ENCODE peak calls at places on chromosomes 5 and 9, in four cellular contexts. One of them, this sample, is unnamed.

GRCh38 chr5:64074533-64074932 is 91.1 kb upstream of the RNF180 start:
- DNase-seq in IMR-90: peak; percentile 3
- DNase-seq in PC-9: no peak
- DNase-seq in heart right ventricle: no peak
- DNase-seq in this sample: peak; percentile 58

GRCh38 chr5:141785135-141785534 is 93.1 kb downstream of the PCDH1 start:
- DNase-seq in PC-9: no peak
- DNase-seq in IMR-90: no peak
- DNase-seq in heart right ventricle: no peak
- DNase-seq in this sample: no peak

GRCh38 chr5:497871-498509 is 26.3 kb downstream of the SLC9A3 start:
- DNase-seq in heart right ventricle: no peak
- DNase-seq in PC-9: no peak
- DNase-seq in IMR-90: no peak
- DNase-seq in this sample: no peak

GRCh38 chr5:143054480-143054941 is 284.3 kb downstream of the ARHGAP26 start:
- DNase-seq in IMR-90: peak; percentile 60
- DNase-seq in PC-9: no peak
- DNase-seq in heart right ventricle: no peak
- DNase-seq in this sample: peak; percentile 38

GRCh38 chr5:147303976-147304375 is 69.2 kb downstream of the STK32A start:
- DNase-seq in heart right ventricle: no peak
- DNase-seq in PC-9: peak; percentile 36
- DNase-seq in IMR-90: peak; percentile 79
- DNase-seq in this sample: peak; percentile 56

GRCh38 chr5:94893404-94894145 is 275.1 kb downstream of the SLF1 start:
- DNase-seq in IMR-90: peak; percentile 4
- DNase-seq in PC-9: no peak
- DNase-seq in heart right ventricle: no peak
- DNase-seq in this sample: peak; percentile 28

GRCh38 chr9:98375138-98375726 is 119.8 kb upstream of the TBC1D2 start:
- DNase-seq in PC-9: peak; percentile 96
- DNase-seq in IMR-90: peak; percentile 93
- DNase-seq in heart right ventricle: no peak
- DNase-seq in this sample: peak; percentile 55

GRCh38 chr5:102863764-102864560 is 108.9 kb downstream of the PAM start:
- DNase-seq in IMR-90: peak; percentile 10
- DNase-seq in heart right ventricle: no peak
- DNase-seq in PC-9: no peak
- DNase-seq in this sample: no peak

GRCh38 chr9:98369471-98369870 is 114.0 kb upstream of the TBC1D2 start:
- DNase-seq in PC-9: no peak
- DNase-seq in IMR-90: no peak
- DNase-seq in heart right ventricle: no peak
- DNase-seq in this sample: no peak

GRCh38 chr9:110257971-110258370 is 1.7 kb upstream of the TXN start:
- DNase-seq in heart right ventricle: no peak
- DNase-seq in IMR-90: peak; percentile 15
- DNase-seq in PC-9: peak; percentile 46
- DNase-seq in this sample: no peak

GRCh38 chr5:176603091-176603490 is 6.9 kb downstream of the GPRIN1 start:
- DNase-seq in heart right ventricle: no peak
- DNase-seq in IMR-90: no peak
- DNase-seq in PC-9: no peak
- DNase-seq in this sample: no peak

GRCh38 chr9:115739096-115739875 is 414.3 kb upstream of the PAPPA start:
- DNase-seq in IMR-90: no peak
- DNase-seq in heart right ventricle: no peak
- DNase-seq in PC-9: no peak
- DNase-seq in this sample: peak; percentile 48

GRCh38 chr9:92292338-92293074 is 991 bp downstream of the IARS1 start:
- DNase-seq in IMR-90: peak; percentile 24
- DNase-seq in heart right ventricle: no peak
- DNase-seq in PC-9: no peak
- DNase-seq in this sample: no peak

GRCh38 chr9:26331223-26331622 is 561.4 kb downstream of the CAAP1 start:
- DNase-seq in IMR-90: no peak
- DNase-seq in PC-9: no peak
- DNase-seq in heart right ventricle: no peak
- DNase-seq in this sample: no peak

GRCh38 chr5:87022415-87022814 is 245.3 kb upstream of the RASA1 start:
- DNase-seq in PC-9: no peak
- DNase-seq in heart right ventricle: no peak
- DNase-seq in IMR-90: no peak
- DNase-seq in this sample: no peak

GRCh38 chr9:117265253-117265652 is 149.6 kb downstream of the ASTN2 start:
- DNase-seq in PC-9: no peak
- DNase-seq in heart right ventricle: peak; percentile 13
- DNase-seq in IMR-90: no peak
- DNase-seq in this sample: no peak

GRCh38 chr5:98940586-98940985 is 11.8 kb upstream of the CHD1 start:
- DNase-seq in PC-9: no peak
- DNase-seq in IMR-90: peak; percentile 10
- DNase-seq in heart right ventricle: no peak
- DNase-seq in this sample: no peak

GRCh38 chr5:65163698-65164097 is 318.0 kb downstream of the ADAMTS6 start:
- DNase-seq in IMR-90: peak; percentile 85
- DNase-seq in PC-9: no peak
- DNase-seq in heart right ventricle: no peak
- DNase-seq in this sample: no peak

GRCh38 chr5:15885156-15885555 is 294.4 kb downstream of the MARCHF11 start:
- DNase-seq in PC-9: no peak
- DNase-seq in IMR-90: peak; percentile 35
- DNase-seq in heart right ventricle: no peak
- DNase-seq in this sample: no peak

GRCh38 chr9:118522093-118523028 is 818.2 kb downstream of the TLR4 start:
- DNase-seq in heart right ventricle: peak; percentile 15
- DNase-seq in IMR-90: no peak
- DNase-seq in PC-9: no peak
- DNase-seq in this sample: peak; percentile 80

GRCh38 chr5:71810023-71810422 is 90.9 kb downstream of the CARTPT start:
- DNase-seq in heart right ventricle: no peak
- DNase-seq in IMR-90: no peak
- DNase-seq in PC-9: no peak
- DNase-seq in this sample: no peak

GRCh38 chr9:133269537-133270357 is 5.3 kb downstream of the ABO start:
- DNase-seq in IMR-90: no peak
- DNase-seq in PC-9: no peak
- DNase-seq in heart right ventricle: no peak
- DNase-seq in this sample: no peak

GRCh38 chr9:111180801-111181200 is 142.5 kb upstream of the LPAR1 start:
- DNase-seq in heart right ventricle: no peak
- DNase-seq in PC-9: no peak
- DNase-seq in IMR-90: no peak
- DNase-seq in this sample: no peak

GRCh38 chr5:135438712-135439111 is 8.4 kb downstream of the DCANP1 start:
- DNase-seq in PC-9: no peak
- DNase-seq in IMR-90: no peak
- DNase-seq in heart right ventricle: no peak
- DNase-seq in this sample: no peak

GRCh38 chr9:97905228-97905627 is 17.1 kb downstream of the TRMO start:
- DNase-seq in PC-9: no peak
- DNase-seq in heart right ventricle: no peak
- DNase-seq in IMR-90: no peak
- DNase-seq in this sample: no peak

GRCh38 chr9:94086961-94087360 is 2.7 kb downstream of the PTPDC1 start:
- DNase-seq in PC-9: no peak
- DNase-seq in IMR-90: no peak
- DNase-seq in heart right ventricle: no peak
- DNase-seq in this sample: peak; percentile 55

GRCh38 chr9:14270358-14271077 is 43.4 kb downstream of the NFIB start:
- DNase-seq in heart right ventricle: no peak
- DNase-seq in IMR-90: peak; percentile 51
- DNase-seq in PC-9: no peak
- DNase-seq in this sample: peak; percentile 60

GRCh38 chr9:14272924-14273528 is 40.9 kb downstream of the NFIB start:
- DNase-seq in PC-9: no peak
- DNase-seq in heart right ventricle: no peak
- DNase-seq in IMR-90: no peak
- DNase-seq in this sample: no peak

GRCh38 chr9:14269911-14270310 is 44.0 kb downstream of the NFIB start:
- DNase-seq in IMR-90: no peak
- DNase-seq in heart right ventricle: no peak
- DNase-seq in PC-9: no peak
- DNase-seq in this sample: no peak

GRCh38 chr9:14275331-14275730 is 38.6 kb downstream of the NFIB start:
- DNase-seq in heart right ventricle: no peak
- DNase-seq in IMR-90: no peak
- DNase-seq in PC-9: no peak
- DNase-seq in this sample: no peak

DNA sequence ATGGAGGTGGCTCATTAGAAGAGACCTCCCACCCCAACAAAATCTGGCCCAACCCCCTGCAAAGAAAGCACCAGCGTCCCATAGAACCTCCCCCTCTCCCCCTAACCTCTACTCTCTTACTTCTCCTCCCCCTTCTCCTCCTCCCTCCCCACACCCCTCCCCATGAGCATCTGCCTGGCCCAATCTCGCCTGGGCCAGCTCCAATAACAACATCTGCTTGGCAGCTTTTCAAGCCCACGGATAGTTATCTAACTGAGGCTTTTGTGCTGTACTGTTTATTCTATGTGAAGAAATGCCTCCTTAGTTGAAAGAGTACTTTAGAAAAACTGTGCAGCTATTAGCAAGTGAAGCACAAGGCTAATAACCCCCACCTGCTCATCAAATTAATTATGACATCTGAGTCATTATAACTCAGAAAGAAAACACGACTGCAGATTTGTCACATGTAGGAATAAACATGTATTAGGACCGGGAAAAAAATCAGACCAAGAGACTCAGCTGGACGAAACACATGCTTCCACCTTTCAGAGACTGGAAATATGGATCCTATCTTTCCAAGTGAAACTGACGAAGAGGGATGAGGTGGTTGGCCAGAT is 42.8 kb downstream of the NFIB start:
- DNase-seq in IMR-90: peak; percentile 82
- DNase-seq in PC-9: no peak
- DNase-seq in heart right ventricle: peak; percentile 71
- DNase-seq in this sample: peak; percentile 90
- H3K4me1 ChIP-seq in IMR-90: peaks cover 2% of the 10 kb centered on the region
- H3K4me1 ChIP-seq in PC-9: no peaks in the 10 kb centered on the region
- H3K4me1 ChIP-seq in heart right ventricle: peaks cover 75% of the 10 kb centered on the region
- H3K4me1 ChIP-seq in this sample: peaks cover 34% of the 10 kb centered on the region

DNA sequence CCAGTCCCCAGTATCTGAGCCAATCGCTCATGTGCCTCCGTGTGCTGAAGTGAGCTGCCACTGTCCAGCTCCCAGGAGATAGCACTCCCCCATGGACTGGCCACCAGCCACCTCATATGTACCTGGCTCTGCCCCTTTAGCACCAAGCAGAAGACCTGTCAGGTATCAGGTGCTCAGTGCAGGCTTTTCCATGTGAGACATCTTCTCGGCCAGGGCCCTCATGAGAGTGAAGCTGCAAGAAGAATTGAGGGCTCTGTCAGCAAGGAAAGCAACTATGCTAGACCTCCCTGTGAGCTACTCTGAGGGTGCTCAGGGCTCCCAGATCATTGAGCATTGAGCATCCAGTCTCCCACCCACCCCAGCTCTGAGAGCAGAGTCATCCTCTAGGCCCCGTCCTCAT is 264.2 kb upstream of the ADAMTS16 start:
- DNase-seq in PC-9: peak; percentile 9
- DNase-seq in IMR-90: no peak
- DNase-seq in heart right ventricle: no peak
- DNase-seq in this sample: no peak
- H3K9me3 ChIP-seq in PC-9: no peaks in the 10 kb centered on the region
- H3K9me3 ChIP-seq in IMR-90: peaks cover 16% of the 10 kb centered on the region
- H3K9me3 ChIP-seq in heart right ventricle: no peaks in the 10 kb centered on the region
- H3K9me3 ChIP-seq in this sample: no peaks in the 10 kb centered on the region

GRCh38 chr9:136740491-136740890 is 2.2 kb downstream of the LCN10 start:
- DNase-seq in heart right ventricle: peak; percentile 9
- DNase-seq in PC-9: no peak
- DNase-seq in IMR-90: no peak
- DNase-seq in this sample: no peak

GRCh38 chr9:136740971-136741884 is 1.5 kb downstream of the LCN10 start:
- DNase-seq in PC-9: no peak
- DNase-seq in heart right ventricle: peak; percentile 62
- DNase-seq in IMR-90: peak; percentile 34
- DNase-seq in this sample: peak; percentile 48

GRCh38 chr9:136743639-136744211 is 985 bp upstream of the LCN10 start:
- DNase-seq in IMR-90: no peak
- DNase-seq in heart right ventricle: no peak
- DNase-seq in PC-9: no peak
- DNase-seq in this sample: no peak

GRCh38 chr9:136742640-136743391 is at the start of gene LCN10:
- DNase-seq in PC-9: no peak
- DNase-seq in IMR-90: no peak
- DNase-seq in heart right ventricle: no peak
- DNase-seq in this sample: no peak

DNA sequence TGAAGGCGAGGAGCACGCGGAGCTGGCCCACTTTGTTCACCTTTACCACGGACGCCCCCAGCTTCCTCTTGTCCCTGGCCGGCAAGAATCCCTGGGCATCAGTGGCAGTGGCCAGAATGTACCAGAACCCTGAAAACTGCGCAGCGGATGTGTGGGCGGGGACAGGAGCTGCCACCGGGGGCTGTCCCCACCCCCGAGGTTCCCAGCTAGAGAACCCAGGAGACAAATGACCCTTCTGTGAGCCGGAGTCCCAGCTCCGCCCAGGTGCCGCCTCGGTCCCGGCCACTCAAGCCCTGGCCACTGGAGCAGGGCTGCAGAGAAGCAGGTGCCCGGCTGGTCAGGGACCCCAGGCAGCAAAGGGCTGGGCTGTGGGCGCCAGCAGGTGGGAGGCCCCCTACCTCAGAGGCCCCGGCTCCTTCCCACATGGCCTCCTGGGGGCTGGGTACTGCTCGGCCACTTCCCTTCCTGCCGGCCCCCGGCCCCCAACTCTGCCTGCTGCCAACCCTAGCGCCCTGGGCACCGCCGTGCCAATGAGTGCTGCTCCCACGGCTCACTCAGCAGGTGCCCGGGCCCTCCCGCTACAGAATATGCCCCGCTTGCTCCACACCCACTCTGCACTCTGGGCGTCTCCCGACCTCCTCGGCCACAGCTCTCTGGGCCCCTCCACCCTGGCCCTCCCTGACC is 713 bp downstream of the LCN10 start:
- DNase-seq in IMR-90: no peak
- DNase-seq in heart right ventricle: no peak
- DNase-seq in PC-9: no peak
- DNase-seq in this sample: no peak
- TF ChIP-seq CTCF in IMR-90: no peak
- TF ChIP-seq CTCF in heart right ventricle: no peak
- TF ChIP-seq CTCF in PC-9: no peak
- TF ChIP-seq CTCF in this sample: no peak

GRCh38 chr5:41790038-41790776 is 80.0 kb downstream of the OXCT1 start:
- DNase-seq in PC-9: no peak
- DNase-seq in heart right ventricle: no peak
- DNase-seq in IMR-90: peak; percentile 45
- DNase-seq in this sample: no peak

GRCh38 chr5:41788800-41789395 is 81.3 kb downstream of the OXCT1 start:
- DNase-seq in PC-9: no peak
- DNase-seq in heart right ventricle: no peak
- DNase-seq in IMR-90: peak; percentile 74
- DNase-seq in this sample: peak; percentile 84

GRCh38 chr5:41785061-41785460 is 85.2 kb downstream of the OXCT1 start:
- DNase-seq in PC-9: no peak
- DNase-seq in IMR-90: no peak
- DNase-seq in heart right ventricle: no peak
- DNase-seq in this sample: no peak

GRCh38 chr5:41789434-41789833 is 80.8 kb downstream of the OXCT1 start:
- DNase-seq in PC-9: no peak
- DNase-seq in heart right ventricle: no peak
- DNase-seq in IMR-90: no peak
- DNase-seq in this sample: no peak

GRCh38 chr5:41787257-41787656 is 83.0 kb downstream of the OXCT1 start:
- DNase-seq in IMR-90: peak; percentile 18
- DNase-seq in PC-9: no peak
- DNase-seq in heart right ventricle: no peak
- DNase-seq in this sample: no peak
- H3K4me1 ChIP-seq in IMR-90: peaks cover 14% of the 10 kb centered on the region
- H3K4me1 ChIP-seq in PC-9: peaks cover 14% of the 10 kb centered on the region
- H3K4me1 ChIP-seq in heart right ventricle: peaks cover 29% of the 10 kb centered on the region
- H3K4me1 ChIP-seq in this sample: no peaks in the 10 kb centered on the region